ENCODE peak calls at places on chromosomes 6 and 20, in nine cellular contexts. L is stimulated activated CD8-positive, alpha-beta memory T cell treated with anti-CD3 and anti-CD28 coated beads, Interleukin-7, amount 100 ng/mL, for 1 hour; D is GM23248; Y is nucleus accumbens; C is CD8-positive, alpha-beta memory T cell; P is T-cell; V is ureter; U is GM06990; I is body of pancreas. X is an unnamed sample.

GRCh38 chr6:33912177-33912576 is 108.4 kb upstream of the MLN start:
- DNase-seq in L (no peak), D (no peak), Y (no peak), C (no peak), P (no peak), V (no peak), U (no peak), I (no peak), X (no peak)

GRCh38 chr6:79946773-79947190 is 571 bp downstream of the ELOVL4 start:
- DNase-seq in L (no peak), D (peak; percentile 65), Y (peak; percentile 42), C (peak; percentile 18), P (peak; percentile 28), V (no peak), U (peak; percentile 13), I (peak; percentile 12), X (no peak)

GRCh38 chr6:5521322-5521721 is 260.0 kb downstream of the FARS2 start:
- DNase-seq in L (no peak), D (no peak), Y (no peak), C (no peak), P (no peak), V (no peak), U (no peak), I (no peak), X (no peak)

GRCh38 chr6:43355862-43356590 is 13.4 kb downstream of the ZNF318 start:
- DNase-seq in L (no peak), D (peak; percentile 40), Y (no peak), C (no peak), P (no peak), V (no peak), U (no peak), I (no peak), X (no peak)

GRCh38 chr20:24411452-24412216 is 57.8 kb upstream of the SYNDIG1 start:
- DNase-seq in L (no peak), D (no peak), Y (no peak), C (no peak), P (no peak), V (no peak), U (no peak), I (no peak), X (no peak)

GRCh38 chr6:53924821-53925422 is 130.1 kb downstream of the LRRC1 start:
- DNase-seq in L (no peak), D (no peak), Y (no peak), C (no peak), P (no peak), V (no peak), U (no peak), I (no peak), X (no peak)

GRCh38 chr6:138454976-138455706 is 44.2 kb downstream of the NHSL1 start:
- DNase-seq in L (peak; percentile 25), D (peak; percentile 32), Y (no peak), C (no peak), P (peak; percentile 76), V (no peak), U (peak; percentile 53), I (peak; percentile 23), X (peak; percentile 21)

GRCh38 chr20:2005359-2005758 is 11.5 kb upstream of the PDYN start:
- DNase-seq in L (no peak), D (peak; percentile 43), Y (no peak), C (no peak), P (no peak), V (no peak), U (no peak), I (no peak), X (no peak)

GRCh38 chr20:62063981-62064787 is 1.5 kb downstream of the TAF4 start:
- DNase-seq in L (no peak), D (peak; percentile 28), Y (no peak), C (no peak), P (no peak), V (no peak), U (no peak), I (peak; percentile 67), X (no peak)

GRCh38 chr6:56958481-56958880 is 3.6 kb downstream of the BEND6 start:
- DNase-seq in L (no peak), D (peak; percentile 79), Y (no peak), C (no peak), P (no peak), V (no peak), U (no peak), I (no peak), X (no peak)

GRCh38 chr6:28353981-28354676 is 4.4 kb downstream of the ZKSCAN3 start:
- DNase-seq in L (no peak), D (peak; percentile 54), Y (no peak), C (no peak), P (no peak), V (peak; percentile 59), U (no peak), I (peak; percentile 90), X (no peak)

GRCh38 chr6:78599526-78599925 is 267.8 kb upstream of the IRAK1BP1 start:
- DNase-seq in L (no peak), D (peak; percentile 40), Y (no peak), C (no peak), P (no peak), V (no peak), U (no peak), I (no peak), X (no peak)

GRCh38 chr6:138203315-138203714 is 15.0 kb downstream of the PBOV1 start:
- DNase-seq in L (no peak), D (no peak), Y (no peak), C (no peak), P (no peak), V (no peak), U (no peak), I (no peak), X (no peak)

GRCh38 chr6:85372188-85372914 is 77.5 kb upstream of the NT5E start:
- DNase-seq in L (no peak), D (no peak), Y (no peak), C (no peak), P (no peak), V (no peak), U (no peak), I (no peak), X (no peak)

GRCh38 chr6:90411292-90411781 is 114.7 kb upstream of the BACH2 start:
- DNase-seq in L (no peak), D (no peak), Y (no peak), C (peak; percentile 36), P (peak; percentile 40), V (no peak), U (peak; percentile 75), I (no peak), X (peak; percentile 60)

GRCh38 chr6:19180348-19181073 is 656.7 kb upstream of the ID4 start:
- DNase-seq in L (no peak), D (peak; percentile 90), Y (peak; percentile 1), C (no peak), P (no peak), V (peak; percentile 55), U (no peak), I (peak; percentile 60), X (no peak)

GRCh38 chr20:44154521-44155001 is 32.4 kb downstream of the JPH2 start:
- DNase-seq in L (no peak), D (peak; percentile 85), Y (no peak), C (no peak), P (no peak), V (no peak), U (no peak), I (no peak), X (no peak)

GRCh38 chr20:25987073-25987927 is 290.6 kb upstream of the ZNF337 start:
- DNase-seq in L (peak; percentile 25), D (peak; percentile 1), Y (peak; percentile 64), C (peak; percentile 63), P (peak; percentile 67), V (no peak), U (peak; percentile 82), I (peak; percentile 48), X (no peak)

GRCh38 chr6:31558631-31559500 is 11.5 kb downstream of the NFKBIL1 start:
- DNase-seq in L (peak; percentile 38), D (peak; percentile 44), Y (peak; percentile 67), C (peak; percentile 74), P (peak; percentile 66), V (no peak), U (peak; percentile 83), I (no peak), X (peak; percentile 69)

GRCh38 chr6:159919011-159919511 is 28.3 kb downstream of the MAS1 start:
- DNase-seq in L (no peak), D (peak; percentile 56), Y (no peak), C (no peak), P (no peak), V (no peak), U (no peak), I (no peak), X (no peak)

GRCh38 chr6:143397229-143398222 is 53.0 kb downstream of the ADAT2 start:
- DNase-seq in L (no peak), D (peak; percentile 80), Y (no peak), C (peak; percentile 74), P (peak; percentile 28), V (no peak), U (no peak), I (peak; percentile 83), X (no peak)

GRCh38 chr6:26304213-26305096 is 60.5 kb upstream of the BTN3A2 start:
- DNase-seq in L (no peak), D (peak; percentile 77), Y (peak; percentile 44), C (peak; percentile 75), P (peak; percentile 42), V (no peak), U (peak; percentile 59), I (no peak), X (no peak)

GRCh38 chr6:34516391-34517324 is 39.5 kb downstream of the SPDEF start:
- DNase-seq in L (no peak), D (no peak), Y (no peak), C (no peak), P (no peak), V (no peak), U (no peak), I (no peak), X (no peak)

GRCh38 chr6:90048191-90048969 is 154.1 kb downstream of the GJA10 start:
- DNase-seq in L (no peak), D (peak; percentile 28), Y (no peak), C (no peak), P (no peak), V (no peak), U (no peak), I (no peak), X (no peak)

GRCh38 chr6:47352169-47352568 is 42.5 kb upstream of the TNFRSF21 start:
- DNase-seq in L (no peak), D (peak; percentile 3), Y (no peak), C (no peak), P (no peak), V (no peak), U (no peak), I (no peak), X (no peak)

GRCh38 chr20:1833216-1833615 is 62.0 kb upstream of the SIRPA start:
- DNase-seq in L (no peak), D (no peak), Y (no peak), C (no peak), P (no peak), V (no peak), U (no peak), I (no peak), X (no peak)

GRCh38 chr6:148967128-148967527 is 220.3 kb downstream of the UST start:
- DNase-seq in L (no peak), D (no peak), Y (peak; percentile 49), C (no peak), P (no peak), V (no peak), U (no peak), I (no peak), X (no peak)

GRCh38 chr6:130425532-130425931 is 59.7 kb downstream of the TMEM200A start:
- DNase-seq in L (no peak), D (peak; percentile 42), Y (no peak), C (no peak), P (no peak), V (no peak), U (no peak), I (no peak), X (no peak)

GRCh38 chr6:8570241-8570924 is 135.0 kb upstream of the SLC35B3 start:
- DNase-seq in L (no peak), D (no peak), Y (no peak), C (no peak), P (no peak), V (no peak), U (no peak), I (no peak), X (no peak)

GRCh38 chr20:51828762-51829161 is 26.4 kb upstream of the SALL4 start:
- DNase-seq in L (no peak), D (no peak), Y (no peak), C (no peak), P (no peak), V (no peak), U (no peak), I (no peak), X (no peak)

GRCh38 chr20:35487479-35487878 is 32.1 kb downstream of the CEP250 start:
- DNase-seq in L (no peak), D (no peak), Y (no peak), C (no peak), P (no peak), V (no peak), U (no peak), I (no peak), X (no peak)

X was measured in T-helper 22 cell.